ENCODE peak calls at places on chromosomes 4 and X, in eight cellular contexts. One of them, this sample, is unnamed.

GRCh38 chr4:153257151-153257620 is 52.9 kb downstream of the TRIM2 start:
- DNase-seq in pancreas: no peak
- DNase-seq in CD4-positive, alpha-beta T cell: peak
- DNase-seq in SJSA1: peak
- DNase-seq in fibroblast of mammary gland: peak
- DNase-seq in activated CD4-positive, alpha-beta T cell treated with anti-CD3 and anti-CD28 coated beads, Interleukin-2, amount 50 U/mL, for 24 hours: peak
- DNase-seq in stimulated activated naive B cell treated with anti-CD40 and anti-IgM and Interleukin-4, amounts not matched to agents 10 μg/mL and 1 μg/mL and 100 μg/mL, for 72 hours: peak
- DNase-seq in foreskin fibroblast: peak
- DNase-seq in this sample: peak

GRCh38 chrX:21524008-21524407 is 134.1 kb downstream of the KLHL34 start:
- DNase-seq in pancreas: no peak
- DNase-seq in CD4-positive, alpha-beta T cell: no peak
- DNase-seq in SJSA1: no peak
- DNase-seq in fibroblast of mammary gland: peak
- DNase-seq in activated CD4-positive, alpha-beta T cell treated with anti-CD3 and anti-CD28 coated beads, Interleukin-2, amount 50 U/mL, for 24 hours: no peak
- DNase-seq in stimulated activated naive B cell treated with anti-CD40 and anti-IgM and Interleukin-4, amounts not matched to agents 10 μg/mL and 1 μg/mL and 100 μg/mL, for 72 hours: no peak
- DNase-seq in foreskin fibroblast: peak
- DNase-seq in this sample: peak

GRCh38 chrX:39336709-39337294 is 535.5 kb downstream of the MID1IP1 start:
- DNase-seq in pancreas: no peak
- DNase-seq in CD4-positive, alpha-beta T cell: peak
- DNase-seq in SJSA1: peak
- DNase-seq in fibroblast of mammary gland: no peak
- DNase-seq in activated CD4-positive, alpha-beta T cell treated with anti-CD3 and anti-CD28 coated beads, Interleukin-2, amount 50 U/mL, for 24 hours: no peak
- DNase-seq in stimulated activated naive B cell treated with anti-CD40 and anti-IgM and Interleukin-4, amounts not matched to agents 10 μg/mL and 1 μg/mL and 100 μg/mL, for 72 hours: no peak
- DNase-seq in foreskin fibroblast: no peak
- DNase-seq in this sample: peak

GRCh38 chrX:13748486-13748885 is 13.9 kb downstream of the OFD1 start:
- DNase-seq in pancreas: no peak
- DNase-seq in CD4-positive, alpha-beta T cell: no peak
- DNase-seq in SJSA1: no peak
- DNase-seq in fibroblast of mammary gland: peak
- DNase-seq in activated CD4-positive, alpha-beta T cell treated with anti-CD3 and anti-CD28 coated beads, Interleukin-2, amount 50 U/mL, for 24 hours: no peak
- DNase-seq in stimulated activated naive B cell treated with anti-CD40 and anti-IgM and Interleukin-4, amounts not matched to agents 10 μg/mL and 1 μg/mL and 100 μg/mL, for 72 hours: no peak
- DNase-seq in foreskin fibroblast: no peak
- DNase-seq in this sample: no peak

GRCh38 chrX:47179221-47179927 is 14.3 kb upstream of the UBA1 start:
- DNase-seq in pancreas: no peak
- DNase-seq in CD4-positive, alpha-beta T cell: no peak
- DNase-seq in SJSA1: no peak
- DNase-seq in fibroblast of mammary gland: peak
- DNase-seq in activated CD4-positive, alpha-beta T cell treated with anti-CD3 and anti-CD28 coated beads, Interleukin-2, amount 50 U/mL, for 24 hours: no peak
- DNase-seq in stimulated activated naive B cell treated with anti-CD40 and anti-IgM and Interleukin-4, amounts not matched to agents 10 μg/mL and 1 μg/mL and 100 μg/mL, for 72 hours: no peak
- DNase-seq in foreskin fibroblast: peak
- DNase-seq in this sample: peak

GRCh38 chrX:19799319-19800182 is 87.8 kb downstream of the SH3KBP1 start:
- DNase-seq in pancreas: no peak
- DNase-seq in CD4-positive, alpha-beta T cell: peak
- DNase-seq in SJSA1: no peak
- DNase-seq in fibroblast of mammary gland: peak
- DNase-seq in activated CD4-positive, alpha-beta T cell treated with anti-CD3 and anti-CD28 coated beads, Interleukin-2, amount 50 U/mL, for 24 hours: no peak
- DNase-seq in stimulated activated naive B cell treated with anti-CD40 and anti-IgM and Interleukin-4, amounts not matched to agents 10 μg/mL and 1 μg/mL and 100 μg/mL, for 72 hours: no peak
- DNase-seq in foreskin fibroblast: peak
- DNase-seq in this sample: peak

GRCh38 chr4:46844325-46844917 is 64.6 kb downstream of the COX7B2 start:
- DNase-seq in pancreas: no peak
- DNase-seq in CD4-positive, alpha-beta T cell: no peak
- DNase-seq in SJSA1: peak
- DNase-seq in fibroblast of mammary gland: peak
- DNase-seq in activated CD4-positive, alpha-beta T cell treated with anti-CD3 and anti-CD28 coated beads, Interleukin-2, amount 50 U/mL, for 24 hours: peak
- DNase-seq in stimulated activated naive B cell treated with anti-CD40 and anti-IgM and Interleukin-4, amounts not matched to agents 10 μg/mL and 1 μg/mL and 100 μg/mL, for 72 hours: peak
- DNase-seq in foreskin fibroblast: peak
- DNase-seq in this sample: peak

GRCh38 chr4:119638359-119638758 is 9.8 kb upstream of the PDE5A start:
- DNase-seq in pancreas: no peak
- DNase-seq in CD4-positive, alpha-beta T cell: no peak
- DNase-seq in SJSA1: no peak
- DNase-seq in fibroblast of mammary gland: no peak
- DNase-seq in activated CD4-positive, alpha-beta T cell treated with anti-CD3 and anti-CD28 coated beads, Interleukin-2, amount 50 U/mL, for 24 hours: no peak
- DNase-seq in stimulated activated naive B cell treated with anti-CD40 and anti-IgM and Interleukin-4, amounts not matched to agents 10 μg/mL and 1 μg/mL and 100 μg/mL, for 72 hours: no peak
- DNase-seq in foreskin fibroblast: no peak
- DNase-seq in this sample: no peak

GRCh38 chr4:6474053-6474568 is 1.7 kb upstream of the PPP2R2C start:
- DNase-seq in pancreas: no peak
- DNase-seq in CD4-positive, alpha-beta T cell: no peak
- DNase-seq in SJSA1: no peak
- DNase-seq in fibroblast of mammary gland: no peak
- DNase-seq in activated CD4-positive, alpha-beta T cell treated with anti-CD3 and anti-CD28 coated beads, Interleukin-2, amount 50 U/mL, for 24 hours: no peak
- DNase-seq in stimulated activated naive B cell treated with anti-CD40 and anti-IgM and Interleukin-4, amounts not matched to agents 10 μg/mL and 1 μg/mL and 100 μg/mL, for 72 hours: no peak
- DNase-seq in foreskin fibroblast: no peak
- DNase-seq in this sample: no peak

GRCh38 chr4:140255467-140255866 is 101.5 kb upstream of the MAML3 start:
- DNase-seq in pancreas: no peak
- DNase-seq in CD4-positive, alpha-beta T cell: no peak
- DNase-seq in SJSA1: no peak
- DNase-seq in fibroblast of mammary gland: peak
- DNase-seq in activated CD4-positive, alpha-beta T cell treated with anti-CD3 and anti-CD28 coated beads, Interleukin-2, amount 50 U/mL, for 24 hours: no peak
- DNase-seq in stimulated activated naive B cell treated with anti-CD40 and anti-IgM and Interleukin-4, amounts not matched to agents 10 μg/mL and 1 μg/mL and 100 μg/mL, for 72 hours: no peak
- DNase-seq in foreskin fibroblast: no peak
- DNase-seq in this sample: no peak

GRCh38 chrX:57447856-57448255 is 144.0 kb upstream of the ZXDB start:
- DNase-seq in pancreas: no peak
- DNase-seq in CD4-positive, alpha-beta T cell: no peak
- DNase-seq in SJSA1: no peak
- DNase-seq in fibroblast of mammary gland: peak
- DNase-seq in activated CD4-positive, alpha-beta T cell treated with anti-CD3 and anti-CD28 coated beads, Interleukin-2, amount 50 U/mL, for 24 hours: no peak
- DNase-seq in stimulated activated naive B cell treated with anti-CD40 and anti-IgM and Interleukin-4, amounts not matched to agents 10 μg/mL and 1 μg/mL and 100 μg/mL, for 72 hours: no peak
- DNase-seq in foreskin fibroblast: no peak
- DNase-seq in this sample: no peak

GRCh38 chrX:47497274-47497673 is 14.3 kb upstream of the ZNF41 start:
- DNase-seq in pancreas: no peak
- DNase-seq in CD4-positive, alpha-beta T cell: no peak
- DNase-seq in SJSA1: no peak
- DNase-seq in fibroblast of mammary gland: peak
- DNase-seq in activated CD4-positive, alpha-beta T cell treated with anti-CD3 and anti-CD28 coated beads, Interleukin-2, amount 50 U/mL, for 24 hours: no peak
- DNase-seq in stimulated activated naive B cell treated with anti-CD40 and anti-IgM and Interleukin-4, amounts not matched to agents 10 μg/mL and 1 μg/mL and 100 μg/mL, for 72 hours: no peak
- DNase-seq in foreskin fibroblast: no peak
- DNase-seq in this sample: peak

GRCh38 chr4:1248262-1249147 is at the start of gene CTBP1:
- DNase-seq in pancreas: peak
- DNase-seq in CD4-positive, alpha-beta T cell: peak
- DNase-seq in SJSA1: peak
- DNase-seq in fibroblast of mammary gland: peak
- DNase-seq in activated CD4-positive, alpha-beta T cell treated with anti-CD3 and anti-CD28 coated beads, Interleukin-2, amount 50 U/mL, for 24 hours: peak
- DNase-seq in stimulated activated naive B cell treated with anti-CD40 and anti-IgM and Interleukin-4, amounts not matched to agents 10 μg/mL and 1 μg/mL and 100 μg/mL, for 72 hours: peak
- DNase-seq in foreskin fibroblast: peak
- DNase-seq in this sample: peak

GRCh38 chrX:139049455-139049854 is 337.9 kb upstream of the FGF13 start:
- DNase-seq in pancreas: no peak
- DNase-seq in CD4-positive, alpha-beta T cell: no peak
- DNase-seq in SJSA1: no peak
- DNase-seq in fibroblast of mammary gland: peak
- DNase-seq in activated CD4-positive, alpha-beta T cell treated with anti-CD3 and anti-CD28 coated beads, Interleukin-2, amount 50 U/mL, for 24 hours: no peak
- DNase-seq in stimulated activated naive B cell treated with anti-CD40 and anti-IgM and Interleukin-4, amounts not matched to agents 10 μg/mL and 1 μg/mL and 100 μg/mL, for 72 hours: no peak
- DNase-seq in foreskin fibroblast: no peak
- DNase-seq in this sample: no peak

GRCh38 chrX:115560978-115561604 is at the start of gene PLS3:
- DNase-seq in pancreas: peak
- DNase-seq in CD4-positive, alpha-beta T cell: no peak
- DNase-seq in SJSA1: peak
- DNase-seq in fibroblast of mammary gland: peak
- DNase-seq in activated CD4-positive, alpha-beta T cell treated with anti-CD3 and anti-CD28 coated beads, Interleukin-2, amount 50 U/mL, for 24 hours: no peak
- DNase-seq in stimulated activated naive B cell treated with anti-CD40 and anti-IgM and Interleukin-4, amounts not matched to agents 10 μg/mL and 1 μg/mL and 100 μg/mL, for 72 hours: no peak
- DNase-seq in foreskin fibroblast: peak
- DNase-seq in this sample: peak

GRCh38 chr4:24054910-24055309 is 165.1 kb upstream of the PPARGC1A start:
- DNase-seq in pancreas: no peak
- DNase-seq in CD4-positive, alpha-beta T cell: no peak
- DNase-seq in SJSA1: no peak
- DNase-seq in fibroblast of mammary gland: no peak
- DNase-seq in activated CD4-positive, alpha-beta T cell treated with anti-CD3 and anti-CD28 coated beads, Interleukin-2, amount 50 U/mL, for 24 hours: no peak
- DNase-seq in stimulated activated naive B cell treated with anti-CD40 and anti-IgM and Interleukin-4, amounts not matched to agents 10 μg/mL and 1 μg/mL and 100 μg/mL, for 72 hours: no peak
- DNase-seq in foreskin fibroblast: no peak
- DNase-seq in this sample: no peak

GRCh38 chr4:149344436-149344835 is 471.2 kb downstream of the IQCM start:
- DNase-seq in pancreas: no peak
- DNase-seq in CD4-positive, alpha-beta T cell: no peak
- DNase-seq in SJSA1: no peak
- DNase-seq in fibroblast of mammary gland: peak
- DNase-seq in activated CD4-positive, alpha-beta T cell treated with anti-CD3 and anti-CD28 coated beads, Interleukin-2, amount 50 U/mL, for 24 hours: no peak
- DNase-seq in stimulated activated naive B cell treated with anti-CD40 and anti-IgM and Interleukin-4, amounts not matched to agents 10 μg/mL and 1 μg/mL and 100 μg/mL, for 72 hours: no peak
- DNase-seq in foreskin fibroblast: peak
- DNase-seq in this sample: peak

GRCh38 chr4:143768007-143768591 is 67.6 kb upstream of the FREM3 start:
- DNase-seq in pancreas: no peak
- DNase-seq in CD4-positive, alpha-beta T cell: no peak
- DNase-seq in SJSA1: no peak
- DNase-seq in fibroblast of mammary gland: peak
- DNase-seq in activated CD4-positive, alpha-beta T cell treated with anti-CD3 and anti-CD28 coated beads, Interleukin-2, amount 50 U/mL, for 24 hours: no peak
- DNase-seq in stimulated activated naive B cell treated with anti-CD40 and anti-IgM and Interleukin-4, amounts not matched to agents 10 μg/mL and 1 μg/mL and 100 μg/mL, for 72 hours: no peak
- DNase-seq in foreskin fibroblast: no peak
- DNase-seq in this sample: peak

GRCh38 chrX:148290937-148291336 is 209.5 kb upstream of the AFF2 start:
- DNase-seq in pancreas: no peak
- DNase-seq in CD4-positive, alpha-beta T cell: no peak
- DNase-seq in SJSA1: no peak
- DNase-seq in fibroblast of mammary gland: no peak
- DNase-seq in activated CD4-positive, alpha-beta T cell treated with anti-CD3 and anti-CD28 coated beads, Interleukin-2, amount 50 U/mL, for 24 hours: no peak
- DNase-seq in stimulated activated naive B cell treated with anti-CD40 and anti-IgM and Interleukin-4, amounts not matched to agents 10 μg/mL and 1 μg/mL and 100 μg/mL, for 72 hours: no peak
- DNase-seq in foreskin fibroblast: no peak
- DNase-seq in this sample: no peak

GRCh38 chrX:5236096-5236495 is 992.6 kb downstream of the NLGN4X start:
- DNase-seq in pancreas: no peak
- DNase-seq in CD4-positive, alpha-beta T cell: no peak
- DNase-seq in SJSA1: no peak
- DNase-seq in fibroblast of mammary gland: no peak
- DNase-seq in activated CD4-positive, alpha-beta T cell treated with anti-CD3 and anti-CD28 coated beads, Interleukin-2, amount 50 U/mL, for 24 hours: no peak
- DNase-seq in stimulated activated naive B cell treated with anti-CD40 and anti-IgM and Interleukin-4, amounts not matched to agents 10 μg/mL and 1 μg/mL and 100 μg/mL, for 72 hours: no peak
- DNase-seq in foreskin fibroblast: no peak
- DNase-seq in this sample: no peak

GRCh38 chrX:154751121-154751668 is 318 bp upstream of the GAB3 start:
- DNase-seq in pancreas: peak
- DNase-seq in CD4-positive, alpha-beta T cell: peak
- DNase-seq in SJSA1: no peak
- DNase-seq in fibroblast of mammary gland: no peak
- DNase-seq in activated CD4-positive, alpha-beta T cell treated with anti-CD3 and anti-CD28 coated beads, Interleukin-2, amount 50 U/mL, for 24 hours: no peak
- DNase-seq in stimulated activated naive B cell treated with anti-CD40 and anti-IgM and Interleukin-4, amounts not matched to agents 10 μg/mL and 1 μg/mL and 100 μg/mL, for 72 hours: peak
- DNase-seq in foreskin fibroblast: no peak
- DNase-seq in this sample: no peak

This sample was measured in fibroblast of gingiva.